ENCODE peak calls at places on chromosome 2, in six cellular contexts. B is NCI-H2171, D is SK-MEL-5, O is epithelial cell of esophagus, L is activated T-cell treated with anti-CD3 and anti-CD28 coated beads for 1 hour, H is amniotic stem cell. Y is an unnamed sample.

GRCh38 chr2:123953848-123954247 is 71.2 kb upstream of the CNTNAP5 start:
- DNase-seq in H (no peak), D (no peak), L (no peak), O (peak), B (no peak), Y (no peak)

GRCh38 chr2:237677951-237678481 is 50.6 kb downstream of the LRRFIP1 start:
- DNase-seq in L (no peak), H (no peak), D (no peak), O (no peak), B (no peak), Y (no peak)

GRCh38 chr2:12257476-12257875 is 459.3 kb upstream of the TRIB2 start:
- DNase-seq in O (no peak), L (no peak), B (no peak), H (no peak), D (no peak), Y (no peak)

GRCh38 chr2:24809316-24810007 is 16.2 kb downstream of the CENPO start:
- DNase-seq in H (no peak), L (no peak), O (no peak), D (no peak), B (no peak), Y (no peak)

GRCh38 chr2:217797170-217797569 is 205.6 kb downstream of the TNS1 start:
- DNase-seq in D (no peak), L (no peak), B (no peak), H (no peak), O (no peak), Y (no peak)

GRCh38 chr2:239146741-239147181 is 254.1 kb downstream of the HDAC4 start:
- DNase-seq in L (no peak), D (no peak), H (no peak), O (no peak), B (no peak), Y (no peak)

GRCh38 chr2:129001926-129002325 is 683.3 kb upstream of the HS6ST1 start:
- DNase-seq in L (no peak), D (no peak), O (no peak), B (no peak), H (no peak), Y (no peak)

GRCh38 chr2:159071190-159071915 is 102.9 kb downstream of the TANC1 start:
- DNase-seq in B (no peak), H (no peak), L (no peak), D (peak), O (no peak), Y (no peak)

GRCh38 chr2:105114551-105114950 is 76.7 kb downstream of the MRPS9 start:
- DNase-seq in H (peak), B (peak), L (no peak), O (peak), D (peak), Y (no peak)

GRCh38 chr2:37782721-37783438 is 111.4 kb upstream of the CDC42EP3 start:
- DNase-seq in D (no peak), O (no peak), B (no peak), L (no peak), H (peak), Y (no peak)

GRCh38 chr2:73243884-73244570 is 9.9 kb downstream of the CCT7 start:
- DNase-seq in L (no peak), H (peak), B (peak), O (peak), D (peak), Y (no peak)

GRCh38 chr2:119231975-119232665 is 8.5 kb downstream of the STEAP3 start:
- DNase-seq in L (no peak), B (no peak), D (no peak), O (peak), H (no peak), Y (no peak)

GRCh38 chr2:238486123-238486848 is 59.6 kb downstream of the ASB1 start:
- DNase-seq in D (no peak), O (no peak), B (no peak), H (no peak), L (no peak), Y (no peak)

GRCh38 chr2:121071058-121071504 is 213.9 kb downstream of the TFCP2L1 start:
- DNase-seq in L (no peak), O (peak), B (peak), H (no peak), D (peak), Y (no peak)

GRCh38 chr2:212619954-212620353 is 81.4 kb upstream of the ERBB4 start:
- DNase-seq in L (no peak), H (no peak), O (peak), B (no peak), D (no peak), Y (no peak)

GRCh38 chr2:135547311-135547710 is 16.0 kb downstream of the R3HDM1 start:
- DNase-seq in D (no peak), L (no peak), H (no peak), O (no peak), B (no peak), Y (no peak)

GRCh38 chr2:70411489-70412081 is 109.7 kb upstream of the FAM136A start:
- DNase-seq in B (no peak), D (no peak), H (no peak), L (no peak), O (no peak), Y (no peak)

GRCh38 chr2:113390133-113390849 is 47.2 kb upstream of the ZNG1B start:
- DNase-seq in D (peak), B (no peak), O (peak), L (peak), H (no peak), Y (peak)

GRCh38 chr2:112814278-112814677 is 22.3 kb downstream of the IL1B start:
- DNase-seq in O (peak), H (peak), B (no peak), L (no peak), D (no peak), Y (no peak)

GRCh38 chr2:133643822-133644221 is 75.6 kb upstream of the NCKAP5 start:
- DNase-seq in H (no peak), B (no peak), L (no peak), D (no peak), O (no peak), Y (no peak)

GRCh38 chr2:227759411-227760113 is 13.9 kb downstream of the SCYGR8 start:
- DNase-seq in L (no peak), D (peak), B (no peak), O (peak), H (no peak), Y (no peak)

GRCh38 chr2:240557101-240557751 is 562 bp downstream of the ANKMY1 start:
- DNase-seq in D (no peak), L (no peak), B (no peak), O (no peak), H (no peak), Y (no peak)

GRCh38 chr2:220653776-220654175 is 918.3 kb downstream of the EPHA4 start:
- DNase-seq in D (no peak), H (no peak), O (peak), L (no peak), B (no peak), Y (no peak)

GRCh38 chr2:54568876-54569298 is 112.8 kb downstream of the SPTBN1 start:
- DNase-seq in H (no peak), L (no peak), O (no peak), D (peak), B (no peak), Y (no peak)

GRCh38 chr2:25664531-25665307 is 8.7 kb downstream of the DTNB start:
- DNase-seq in B (no peak), H (peak), D (peak), O (peak), L (no peak), Y (no peak)

GRCh38 chr2:103773884-103774283 is 1012.1 kb downstream of the TMEM182 start:
- DNase-seq in D (no peak), O (peak), L (no peak), H (no peak), B (no peak), Y (no peak)

GRCh38 chr2:200662727-200663126 is 76.9 kb downstream of the AOX1 start:
- DNase-seq in O (peak), L (no peak), D (no peak), H (no peak), B (no peak), Y (no peak)

GRCh38 chr2:17610521-17610920 is 70.0 kb downstream of the VSNL1 start:
- DNase-seq in D (no peak), L (no peak), O (no peak), H (no peak), B (no peak), Y (no peak)